ENCODE peak calls at places on chromosomes 3 and 15, in ten cellular contexts. G is ovary, M is GM23248, L is uterus, B is psoas muscle, Y is lung, F is Peyer's patch, I is HCT116, V is IMR-90, R is A549. H is an unnamed sample.
A peak's percentile ranks its signal among the peaks of the same experiment; 100 is the strongest.

GRCh38 chr15:62904041-62904440 is 138.5 kb upstream of the TPM1 start:
- DNase-seq in M (no peak), V (no peak), B (no peak), F (no peak), Y (no peak), L (no peak), I (no peak), R (no peak), G (no peak), H (no peak)

GRCh38 chr15:48029656-48030055 is 91.1 kb upstream of the SLC24A5 start:
- DNase-seq in Y (no peak), F (no peak), L (no peak), I (no peak), B (no peak), M (no peak), R (no peak), V (no peak), G (no peak), H (no peak)

GRCh38 chr3:127709320-127710060 is 36.7 kb downstream of the ABTB1 start:
- DNase-seq in M (peak; percentile 28), R (no peak), G (no peak), V (peak; percentile 66), L (no peak), B (no peak), F (no peak), Y (no peak), I (no peak), H (no peak)

GRCh38 chr3:170815340-170815739 is 54.7 kb downstream of the RPL22L1 start:
- DNase-seq in Y (peak; percentile 33), F (no peak), R (no peak), M (no peak), G (no peak), B (no peak), V (no peak), L (no peak), I (peak; percentile 29), H (no peak)

GRCh38 chr3:84963137-84963536 is 4.3 kb downstream of the CADM2 start:
- DNase-seq in B (no peak), V (no peak), R (no peak), I (no peak), F (no peak), Y (no peak), L (no peak), G (no peak), M (no peak), H (no peak)

GRCh38 chr3:85161544-85161943 is 202.8 kb downstream of the CADM2 start:
- DNase-seq in V (no peak), M (no peak), F (no peak), Y (no peak), R (peak; percentile 8), I (no peak), G (no peak), B (no peak), L (no peak), H (no peak)

GRCh38 chr3:47016934-47017435 is 37.5 kb downstream of the NBEAL2 start:
- DNase-seq in M (peak; percentile 90), F (no peak), I (no peak), B (no peak), L (no peak), V (peak; percentile 90), G (no peak), R (no peak), Y (no peak), H (no peak)

GRCh38 chr3:44883999-44884431 is 9.6 kb downstream of the TGM4 start:
- DNase-seq in I (peak; percentile 35), V (peak; percentile 95), R (peak; percentile 38), M (peak; percentile 92), G (no peak), B (no peak), L (no peak), F (no peak), Y (no peak), H (no peak)

GRCh38 chr15:92011611-92012367 is 158.3 kb downstream of the SLCO3A1 start:
- DNase-seq in B (peak; percentile 57), Y (no peak), I (no peak), M (peak; percentile 72), R (no peak), V (no peak), F (no peak), L (no peak), G (no peak), H (no peak)

GRCh38 chr15:29812384-29812694 is 9.9 kb downstream of the TJP1 start:
- DNase-seq in B (no peak), F (no peak), L (no peak), Y (no peak), V (peak; percentile 69), R (no peak), M (peak; percentile 76), I (no peak), G (no peak), H (no peak)

GRCh38 chr3:12810013-12810780 is 13.7 kb downstream of the CAND2 start:
- DNase-seq in Y (peak; percentile 96), B (peak; percentile 95), L (peak; percentile 97), F (peak; percentile 96), V (peak; percentile 81), I (peak; percentile 78), M (peak; percentile 97), R (peak; percentile 90), G (peak; percentile 99), H (peak; percentile 93)

GRCh38 chr3:168813261-168813660 is 717.5 kb upstream of the GOLIM4 start:
- DNase-seq in I (no peak), R (no peak), V (no peak), F (no peak), B (no peak), Y (no peak), G (no peak), L (no peak), M (no peak), H (no peak)

GRCh38 chr3:123870033-123870432 is 14.1 kb downstream of the MYLK start:
- DNase-seq in V (peak; percentile 24), M (peak; percentile 79), B (no peak), R (no peak), L (no peak), F (no peak), I (no peak), G (no peak), Y (no peak), H (no peak)

DNA sequence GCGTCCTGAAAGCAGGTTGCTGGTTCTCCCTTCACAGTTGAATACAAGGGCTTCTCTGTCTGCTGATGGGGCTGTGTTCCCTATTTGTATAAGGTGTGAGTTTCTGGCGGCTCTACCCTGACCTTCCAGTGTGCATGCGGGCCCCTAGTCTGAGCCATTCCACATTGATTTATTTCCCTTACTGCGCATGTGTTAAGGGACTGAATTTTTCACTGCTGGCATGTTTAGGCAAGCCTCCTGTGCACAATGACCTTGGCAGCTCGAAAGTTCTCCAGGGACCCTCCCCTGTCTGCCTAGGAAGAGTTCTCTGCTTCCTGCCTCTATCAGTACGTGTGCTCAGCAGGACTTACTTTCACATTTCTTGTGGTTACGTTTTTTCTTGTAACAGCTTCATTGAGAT is 11.4 kb downstream of the TRAK1 start:
- DNase-seq in G (no peak), V (no peak), I (no peak), F (no peak), Y (no peak), B (no peak), M (no peak), R (no peak), L (no peak), H (no peak)
- H3K4me1 ChIP-seq in G (peaks cover 3% of the 10 kb centered on the region), V (peaks cover 12% of the 10 kb centered on the region), I (peaks cover under 1% of the 10 kb centered on the region), F (no peaks in the 10 kb centered on the region), Y (peaks cover 17% of the 10 kb centered on the region), B (peaks cover 49% of the 10 kb centered on the region), M (peaks cover 29% of the 10 kb centered on the region), R (peaks cover 10% of the 10 kb centered on the region), L (no peaks in the 10 kb centered on the region), H (no peaks in the 10 kb centered on the region)

DNA sequence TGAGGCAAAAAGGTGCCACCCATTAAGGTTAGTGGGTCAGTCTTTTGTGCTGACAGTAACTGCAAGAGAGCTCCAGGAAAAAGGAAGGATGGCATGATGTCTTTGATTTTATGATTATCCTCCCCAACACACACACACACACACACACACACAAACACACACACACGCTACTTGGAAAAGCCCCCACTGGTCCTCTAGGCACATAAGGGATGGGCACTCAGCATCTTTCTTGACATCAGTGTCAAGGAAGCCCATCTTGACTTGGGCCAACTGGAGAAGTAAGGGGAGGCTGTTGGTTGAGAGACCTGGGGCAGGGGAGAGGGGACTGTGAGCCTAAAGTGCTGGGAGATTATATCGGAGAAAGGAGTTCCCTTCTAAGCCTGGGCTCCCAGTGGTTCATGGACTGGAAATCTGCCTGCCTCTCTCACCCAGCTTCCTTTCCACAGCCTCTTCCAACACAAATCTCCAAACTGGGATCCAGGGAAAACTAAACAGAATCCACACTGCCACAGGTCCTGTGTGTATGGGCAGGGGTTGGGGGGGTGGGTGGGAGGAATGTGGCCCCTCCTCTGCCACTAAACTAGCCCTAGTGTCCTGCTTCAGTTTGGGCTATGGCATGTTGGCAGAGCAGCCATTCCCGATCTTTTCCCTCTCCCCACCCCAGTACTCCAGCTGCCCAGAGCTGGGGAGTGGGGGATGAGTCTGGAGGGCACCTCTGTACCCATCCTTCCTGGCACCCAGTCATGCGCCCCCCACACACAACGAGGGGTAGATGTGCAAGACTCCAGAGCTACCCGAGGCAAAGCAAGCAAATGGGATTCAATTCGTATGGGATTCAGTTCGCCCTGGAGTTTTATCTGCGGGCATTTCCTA is 1.6 kb downstream of the AMOTL2 start:
- DNase-seq in G (no peak), B (no peak), I (no peak), V (peak; percentile 30), L (no peak), R (no peak), F (no peak), M (peak; percentile 39), Y (no peak), H (no peak)
- H3K4me3 ChIP-seq in G (peak overlapping the region; percentile 62), B (peak overlapping the region; percentile 86), I (peak overlapping the region; percentile 92), V (peak overlapping the region; percentile 76), L (peak overlapping the region; percentile 89), R (peak overlapping the region; percentile 74), F (peak overlapping the region; percentile 75), M (peak overlapping the region; percentile 100), Y (peak overlapping the region; percentile 82), H (no peak overlapping the region)

DNA sequence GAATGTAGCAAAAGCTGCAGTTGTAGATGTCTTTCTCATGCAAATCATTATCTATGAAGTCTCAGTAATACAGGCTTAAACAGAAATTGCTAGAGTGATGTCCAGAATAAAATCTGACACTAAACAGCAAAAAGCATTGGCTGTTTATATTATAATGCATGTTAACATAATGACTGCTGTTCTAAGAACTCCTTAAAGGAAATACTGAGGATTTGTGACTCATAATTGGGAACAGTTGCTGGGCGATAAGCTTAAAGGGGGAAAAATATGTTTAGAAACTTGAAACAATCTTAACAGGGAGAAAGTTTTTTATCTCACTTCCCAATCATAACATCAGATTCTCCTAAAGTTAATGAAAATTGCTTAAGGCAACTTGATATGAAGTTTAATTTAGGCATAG is 17.5 kb downstream of the TIPARP start:
- DNase-seq in Y (no peak), B (no peak), M (peak; percentile 82), F (no peak), G (no peak), L (no peak), R (no peak), V (peak; percentile 89), I (no peak), H (no peak)
- H3K4me1 ChIP-seq in Y (peaks cover 2% of the 10 kb centered on the region), B (peaks cover 39% of the 10 kb centered on the region), M (peaks cover 96% of the 10 kb centered on the region), F (no peaks in the 10 kb centered on the region), G (peaks cover 8% of the 10 kb centered on the region), L (peaks cover 13% of the 10 kb centered on the region), R (peaks cover 71% of the 10 kb centered on the region), V (peaks cover 32% of the 10 kb centered on the region), I (no peaks in the 10 kb centered on the region), H (no peaks in the 10 kb centered on the region)

DNA sequence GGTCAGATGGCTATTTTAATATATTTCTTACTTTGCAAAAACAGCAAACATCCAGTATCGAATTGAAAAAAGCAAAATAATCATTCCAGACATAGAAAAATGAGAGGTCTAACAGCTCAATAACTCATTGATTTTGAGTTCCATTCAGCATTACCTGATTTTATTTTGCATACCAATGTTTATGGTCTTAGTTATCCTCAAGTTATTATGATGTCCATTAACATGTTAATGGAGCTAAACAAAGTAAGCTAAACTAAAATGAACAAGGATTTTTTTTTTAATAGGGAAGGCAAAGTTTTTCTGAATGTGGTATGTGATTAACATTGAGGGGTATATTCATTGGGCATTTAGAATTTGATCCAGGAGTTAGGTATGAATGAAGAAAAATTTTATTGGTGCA is 13.1 kb downstream of the MYH15 start:
- DNase-seq in L (no peak), I (no peak), G (no peak), R (no peak), F (no peak), M (no peak), Y (no peak), B (no peak), V (no peak), H (no peak)
- H3K4me3 ChIP-seq in L (no peak overlapping the region), I (no peak overlapping the region), G (no peak overlapping the region), R (no peak overlapping the region), F (no peak overlapping the region), M (no peak overlapping the region), Y (no peak overlapping the region), B (no peak overlapping the region), V (no peak overlapping the region), H (no peak overlapping the region)